ENCODE peak calls at places on chromosomes 6 and 20, in four cellular contexts. B is adipocyte, Q is fibroblast of lung, K is IMR-90. S is an unnamed sample. For H3K4me1, the result is how much of the 10 kb centered on the place peaks cover.

GRCh38 chr20:1376453-1377270 is 16.2 kb downstream of the FKBP1A start:
- DNase-seq in B (no peak), Q (no peak), K (no peak), S (no peak)

GRCh38 chr20:40564997-40565680 is 123.9 kb downstream of the MAFB start:
- DNase-seq in B (peak), Q (peak), K (peak), S (peak)

GRCh38 chr6:36298037-36298436 is 28.2 kb downstream of the PNPLA1 start:
- DNase-seq in B (no peak), Q (no peak), K (no peak), S (no peak)

GRCh38 chr6:52146851-52147445 is 39.2 kb upstream of the IL17A start:
- DNase-seq in B (no peak), Q (no peak), K (no peak), S (no peak)

GRCh38 chr20:916825-917224 is 691 bp upstream of the ANGPT4 start:
- DNase-seq in B (no peak), Q (no peak), K (no peak), S (no peak)

GRCh38 chr6:128367437-128367836 is 153.0 kb downstream of the PTPRK start:
- DNase-seq in B (no peak), Q (no peak), K (no peak), S (no peak)

GRCh38 chr6:22717906-22718305 is 148.5 kb downstream of the HDGFL1 start:
- DNase-seq in B (no peak), Q (no peak), K (no peak), S (no peak)

GRCh38 chr6:25122001-25122400 is 157.2 kb upstream of the CARMIL1 start:
- DNase-seq in B (peak), Q (no peak), K (peak), S (no peak)

GRCh38 chr6:54802775-54803631 is 43.6 kb upstream of the FAM83B start:
- DNase-seq in B (peak), Q (peak), K (peak), S (peak)

GRCh38 chr6:43021270-43022047 is at the start of gene RRP36:
- DNase-seq in B (peak), Q (peak), K (peak), S (peak)

GRCh38 chr20:3046677-3047462 is 1.0 kb downstream of the MRPS26 start:
- DNase-seq in B (no peak), Q (no peak), K (no peak), S (peak)

GRCh38 chr6:164749126-164749758 is 560.2 kb downstream of the C6orf118 start:
- DNase-seq in B (no peak), Q (no peak), K (no peak), S (no peak)

GRCh38 chr6:113903666-113904330 is 46.7 kb downstream of the MARCKS start:
- DNase-seq in B (no peak), Q (peak), K (peak), S (no peak)

GRCh38 chr6:70345619-70346018 is 42.7 kb upstream of the COL9A1 start:
- DNase-seq in B (no peak), Q (no peak), K (no peak), S (no peak)

GRCh38 chr6:66435321-66435720 is 728.3 kb upstream of the EYS start:
- DNase-seq in B (no peak), Q (no peak), K (no peak), S (no peak)

GRCh38 chr20:1622450-1622849 is 2.6 kb upstream of the SIRPB1 start:
- DNase-seq in B (no peak), Q (no peak), K (no peak), S (no peak)

GRCh38 chr6:15663057-15663638 is 320 bp upstream of the DTNBP1 start:
- DNase-seq in B (no peak), Q (peak), K (peak), S (no peak)

GRCh38 chr6:158797331-158798202 is 21.6 kb downstream of the EZR start:
- DNase-seq in B (peak), Q (peak), K (peak), S (peak)
- H3K4me1 ChIP-seq in B (under half), Q (under half), K (under half), S (under half)

GRCh38 chr6:90403489-90404381 is 107.1 kb upstream of the BACH2 start:
- DNase-seq in B (peak), Q (peak), K (peak), S (peak)
- H3K9ac ChIP-seq in B (no peak), Q (no peak), K (no peak), S (no peak)

GRCh38 chr6:18121580-18122127 is 823 bp downstream of the NHLRC1 start:
- DNase-seq in B (no peak), Q (no peak), K (no peak), S (no peak)
- H3K4me3 ChIP-seq in B (peak), Q (no peak), K (no peak), S (no peak)

GRCh38 chr6:129657433-129657832 is 52.5 kb downstream of the ARHGAP18 start:
- DNase-seq in B (no peak), Q (no peak), K (no peak), S (no peak)

GRCh38 chr6:129651291-129651691 is 58.7 kb downstream of the ARHGAP18 start:
- DNase-seq in B (no peak), Q (no peak), K (no peak), S (no peak)

GRCh38 chr6:129655334-129655733 is 54.6 kb downstream of the ARHGAP18 start:
- DNase-seq in B (no peak), Q (no peak), K (no peak), S (no peak)

GRCh38 chr6:129653229-129653628 is 56.7 kb downstream of the ARHGAP18 start:
- DNase-seq in B (no peak), Q (no peak), K (no peak), S (no peak)

DNA sequence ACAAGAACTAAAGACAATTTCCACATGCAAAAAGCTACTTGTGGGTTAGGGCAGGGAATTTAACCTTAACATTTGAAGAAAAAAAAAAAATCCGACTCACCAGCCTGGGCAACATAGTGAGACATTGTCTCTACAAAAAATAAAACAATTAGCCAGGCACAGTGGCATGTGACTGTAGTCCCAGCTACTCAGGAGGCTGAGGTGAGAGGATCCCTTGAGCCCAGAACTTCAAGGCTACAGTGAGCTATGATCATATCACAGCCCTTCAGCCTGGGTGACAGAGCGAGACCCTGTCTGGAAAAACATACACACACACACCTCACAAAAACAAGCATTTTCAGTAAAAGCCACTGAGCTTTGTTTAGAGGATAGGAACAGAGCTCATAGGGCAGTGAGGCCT is 56.2 kb downstream of the ARHGAP18 start:
- DNase-seq in B (no peak), Q (no peak), K (no peak), S (no peak)
- H3K4me1 ChIP-seq in B (under half), Q (under half), K (under half), S (under half)

DNA sequence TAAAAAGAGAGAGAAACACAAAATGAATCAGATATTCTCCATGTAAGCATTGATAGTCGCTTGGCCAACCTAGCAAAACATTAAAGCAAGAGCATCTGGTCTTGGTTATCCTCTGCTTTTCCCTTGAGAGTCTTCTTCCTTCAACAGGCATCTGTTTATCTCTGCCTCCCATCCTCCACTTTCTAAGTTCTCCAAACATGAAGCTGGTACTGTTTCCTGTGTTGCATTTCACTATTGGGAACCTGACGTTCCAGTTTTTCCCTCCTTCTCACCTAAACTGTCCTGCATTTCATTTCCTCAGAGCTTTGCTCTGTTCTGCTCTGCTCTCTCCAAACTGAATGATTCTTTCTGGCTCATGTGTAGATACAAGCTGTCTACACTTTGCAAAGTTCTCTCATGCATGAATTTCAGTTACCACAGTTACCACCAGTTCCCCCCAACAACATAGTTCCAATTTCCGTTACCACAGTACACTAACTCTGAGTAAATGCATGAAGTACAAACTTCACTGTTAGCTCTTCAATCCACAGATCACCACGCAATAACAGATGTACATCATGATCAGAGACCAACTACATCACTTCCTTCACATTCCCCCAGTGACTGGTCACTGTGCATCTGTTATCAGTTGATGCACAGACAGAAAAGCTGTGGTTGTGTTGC is 86.7 kb upstream of the F13A1 start:
- DNase-seq in B (no peak), Q (no peak), K (no peak), S (no peak)
- H3K9ac ChIP-seq in B (no peak), Q (no peak), K (no peak), S (no peak)

DNA sequence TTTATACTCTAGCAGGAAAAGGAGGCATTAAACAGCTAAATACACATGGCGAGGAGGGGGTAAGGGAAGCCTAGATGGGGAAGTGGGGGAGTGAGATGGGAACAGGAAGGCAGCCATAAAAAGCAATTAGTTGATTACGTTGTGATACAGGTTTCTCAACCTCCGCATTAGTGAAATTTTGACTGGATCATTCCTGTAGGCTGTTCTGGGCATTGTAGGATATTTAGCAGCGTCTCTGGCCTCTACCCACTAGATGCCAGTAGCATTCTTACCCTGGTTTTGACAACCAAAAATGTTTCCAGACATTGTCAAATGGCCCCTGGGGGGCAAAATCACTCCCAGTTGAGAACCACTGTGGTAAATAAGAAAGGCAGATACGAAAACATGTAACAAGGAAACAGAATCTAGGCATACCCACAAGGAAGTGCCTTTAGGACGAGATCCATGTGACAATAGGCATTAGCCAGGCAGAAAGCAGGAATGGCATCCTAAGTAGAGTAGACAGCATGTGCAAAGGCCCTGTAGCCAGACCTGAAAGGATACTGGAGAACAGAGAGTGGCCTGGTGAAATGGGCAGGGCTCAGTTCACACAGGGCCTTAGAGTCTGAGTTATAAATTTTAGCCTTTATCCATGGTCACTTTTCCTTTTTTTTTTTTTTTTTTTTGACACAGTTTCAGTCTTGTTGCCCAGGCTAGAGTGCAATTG is 25.8 kb upstream of the PTPN1 start:
- DNase-seq in B (no peak), Q (no peak), K (no peak), S (peak)
- H3K4me3 ChIP-seq in B (peak), Q (peak), K (no peak), S (peak)

S was measured in mammary epithelial cell.